ENCODE peak calls at places on chromosomes 7 and 10, in nine cellular contexts. L is Ammon's horn, O is HuH-7.5, S is mucosa of gallbladder, B is M059J, E is nephron progenitor cell, T is hepatocyte, A is PC-9, J is MCF 10A. M is an unnamed sample.

GRCh38 chr10:69645296-69645665 is 15.2 kb downstream of the FAM241B start:
- DNase-seq in S (no peak), L (peak), B (no peak), T (no peak), E (no peak), A (no peak), O (no peak), J (no peak), M (no peak)

GRCh38 chr7:29424295-29424983 is 139.2 kb upstream of the PRR15 start:
- DNase-seq in O (no peak), T (no peak), B (no peak), S (no peak), A (no peak), J (no peak), L (no peak), E (no peak), M (no peak)

GRCh38 chr7:151687523-151688235 is 168.0 kb upstream of the RHEB start:
- DNase-seq in B (peak), O (peak), A (peak), L (no peak), J (peak), S (peak), E (peak), T (peak), M (peak)

GRCh38 chr10:73802276-73802991 is 9.0 kb downstream of the NDST2 start:
- DNase-seq in S (no peak), B (no peak), E (no peak), T (no peak), O (no peak), A (no peak), L (no peak), J (no peak), M (no peak)

GRCh38 chr7:98733036-98733435 is 116.0 kb downstream of the NPTX2 start:
- DNase-seq in J (peak), O (peak), S (no peak), B (peak), E (peak), A (peak), T (peak), L (no peak), M (peak)

GRCh38 chr10:43701295-43701694 is 52.6 kb upstream of the ZNF32 start:
- DNase-seq in B (no peak), O (no peak), J (no peak), T (no peak), L (no peak), A (no peak), S (peak), E (no peak), M (peak)

GRCh38 chr7:137936509-137937201 is 65.2 kb downstream of the CREB3L2 start:
- DNase-seq in A (no peak), T (no peak), L (no peak), S (no peak), E (no peak), B (no peak), O (no peak), J (no peak), M (peak)

GRCh38 chr10:72679838-72680241 is 12.1 kb upstream of the MCU start:
- DNase-seq in S (no peak), A (no peak), E (no peak), J (no peak), B (no peak), O (no peak), T (peak), L (no peak), M (no peak)

GRCh38 chr10:44978570-44979280 is at the start of gene DEPP1:
- DNase-seq in T (peak), J (peak), S (peak), B (peak), O (peak), A (peak), E (peak), L (peak), M (peak)

GRCh38 chr10:103855424-103855823 is at the start of gene SH3PXD2A:
- DNase-seq in L (peak), T (peak), S (no peak), A (peak), O (peak), J (no peak), E (peak), B (no peak), M (peak)

GRCh38 chr10:84164442-84164841 is 9.2 kb upstream of the GPR15LG start:
- DNase-seq in S (no peak), L (no peak), B (no peak), A (no peak), J (no peak), O (no peak), T (no peak), E (no peak), M (no peak)

GRCh38 chr7:110432061-110432553 is 658.8 kb upstream of the LRRN3 start:
- DNase-seq in A (no peak), B (no peak), O (no peak), T (no peak), L (no peak), S (no peak), E (no peak), J (no peak), M (no peak)

GRCh38 chr10:19921300-19922140 is 105.3 kb downstream of the PLXDC2 start:
- DNase-seq in J (peak), O (no peak), A (no peak), E (no peak), B (peak), S (no peak), L (no peak), T (no peak), M (no peak)

GRCh38 chr7:46058424-46058823 is 137.4 kb upstream of the IGFBP3 start:
- DNase-seq in B (peak), S (no peak), J (peak), A (no peak), O (no peak), E (no peak), T (no peak), L (no peak), M (no peak)

GRCh38 chr7:68321076-68321639 is 1277.1 kb upstream of the AUTS2 start:
- DNase-seq in J (peak), E (no peak), T (peak), O (no peak), L (no peak), S (peak), B (peak), A (peak), M (no peak)

GRCh38 chr7:116249969-116250553 is 39.7 kb downstream of the TES start:
- DNase-seq in E (peak), L (no peak), S (no peak), T (peak), J (peak), O (no peak), B (peak), A (no peak), M (peak)

GRCh38 chr10:78718032-78718572 is 350.7 kb upstream of the ZMIZ1 start:
- DNase-seq in L (no peak), A (no peak), T (no peak), S (no peak), O (no peak), E (no peak), J (no peak), B (no peak), M (no peak)

GRCh38 chr10:21100190-21100589 is 203.1 kb upstream of the NEBL start:
- DNase-seq in J (no peak), O (no peak), S (no peak), B (no peak), T (no peak), A (no peak), L (peak), E (no peak), M (no peak)

GRCh38 chr10:110485541-110485940 is 12.2 kb upstream of the DUSP5 start:
- DNase-seq in A (no peak), S (no peak), J (no peak), E (no peak), O (no peak), T (no peak), B (no peak), L (no peak), M (no peak)

GRCh38 chr10:33216661-33217427 is 117.6 kb downstream of the NRP1 start:
- DNase-seq in T (no peak), A (peak), S (no peak), E (no peak), J (peak), O (no peak), L (no peak), B (peak), M (no peak)

GRCh38 chr7:121531175-121532070 is 135.3 kb upstream of the FAM3C start:
- DNase-seq in T (no peak), O (no peak), L (no peak), B (peak), J (peak), S (no peak), A (no peak), E (no peak), M (no peak)

GRCh38 chr7:128831178-128831993 is 1.2 kb downstream of the FLNC start:
- DNase-seq in A (peak), J (no peak), T (peak), L (no peak), S (no peak), E (peak), O (peak), B (peak), M (peak)

GRCh38 chr7:36668080-36668479 is 56.2 kb downstream of the AOAH start:
- DNase-seq in L (no peak), E (no peak), J (no peak), O (no peak), T (no peak), S (no peak), A (no peak), B (no peak), M (no peak)

GRCh38 chr10:114709966-114710365 is 51.9 kb upstream of the ABLIM1 start:
- DNase-seq in B (peak), A (no peak), L (no peak), O (no peak), S (no peak), T (no peak), J (peak), E (no peak), M (no peak)

GRCh38 chr7:92754756-92755581 is 81.4 kb downstream of the CDK6 start:
- DNase-seq in E (peak), O (no peak), B (no peak), J (no peak), S (no peak), L (peak), T (no peak), A (no peak), M (peak)

GRCh38 chr7:131109011-131109756 is 218.5 kb upstream of the MKLN1 start:
- DNase-seq in O (peak), L (no peak), T (no peak), E (no peak), B (peak), A (peak), J (peak), S (no peak), M (no peak)

GRCh38 chr10:1074063-1074747 is 18.0 kb downstream of the WDR37 start:
- DNase-seq in O (no peak), L (no peak), B (no peak), E (no peak), A (no peak), J (no peak), T (no peak), S (no peak), M (no peak)

GRCh38 chr10:24008164-24009066 is 200.5 kb upstream of the KIAA1217 start:
- DNase-seq in L (no peak), O (no peak), B (peak), T (peak), A (no peak), S (no peak), E (peak), J (peak), M (peak)

GRCh38 chr7:155961241-155962190 is 149.3 kb upstream of the SHH start:
- DNase-seq in B (peak), L (peak), E (peak), T (no peak), J (peak), S (no peak), O (no peak), A (peak), M (peak)